ENCODE peak calls at places on chromosomes 6 and 20, in seven cellular contexts. Q is ovary, P is transverse colon, N is cardiac muscle cell, M is adrenal gland, C is testis, A is PC-3. O is an unnamed sample. For H3K4me1, the result is how much of the 10 kb centered on the place peaks cover.

GRCh38 chr6:156832166-156832743 is 55.1 kb downstream of the ARID1B start:
- DNase-seq in Q (peak), N (peak), C (peak), P (no peak), M (peak), A (peak), O (no peak)

GRCh38 chr6:30820196-30820595 is 64.1 kb upstream of the DDR1 start:
- DNase-seq in N (peak), C (no peak), P (peak), A (peak), Q (no peak), M (no peak), O (no peak)

GRCh38 chr20:4814696-4815252 is 93.1 kb downstream of the PRND start:
- DNase-seq in M (no peak), N (no peak), P (peak), A (no peak), Q (peak), C (no peak), O (no peak)

GRCh38 chr6:135667694-135668455 is 170.3 kb upstream of the AHI1 start:
- DNase-seq in M (no peak), A (peak), C (peak), P (no peak), N (peak), Q (peak), O (no peak)

GRCh38 chr6:13044896-13045295 is 283.4 kb downstream of the TBC1D7 start:
- DNase-seq in N (no peak), M (no peak), A (no peak), C (no peak), P (no peak), Q (no peak), O (no peak)

GRCh38 chr6:70706491-70707123 is 38.9 kb downstream of the SMAP1 start:
- DNase-seq in C (no peak), A (peak), N (peak), Q (no peak), M (no peak), P (no peak), O (peak)

GRCh38 chr6:36698871-36699271 is 1.2 kb downstream of the RAB44 start:
- DNase-seq in M (no peak), P (no peak), N (no peak), Q (no peak), A (no peak), C (no peak), O (no peak)

GRCh38 chr20:9389321-9389720 is 125.1 kb upstream of the LAMP5 start:
- DNase-seq in N (no peak), P (peak), M (no peak), A (no peak), C (no peak), Q (no peak), O (no peak)

GRCh38 chr6:101393291-101394251 is at the start of gene GRIK2:
- DNase-seq in Q (no peak), N (peak), M (no peak), P (peak), C (peak), A (peak), O (peak)

GRCh38 chr20:56903858-56904257 is 274.8 kb downstream of the TFAP2C start:
- DNase-seq in N (no peak), Q (no peak), C (no peak), P (no peak), A (no peak), M (no peak), O (no peak)
- H3K4me1 ChIP-seq in N (under half), Q (under half), C (under half), P (under half), A (under half), M (under half), O (under half)

DNA sequence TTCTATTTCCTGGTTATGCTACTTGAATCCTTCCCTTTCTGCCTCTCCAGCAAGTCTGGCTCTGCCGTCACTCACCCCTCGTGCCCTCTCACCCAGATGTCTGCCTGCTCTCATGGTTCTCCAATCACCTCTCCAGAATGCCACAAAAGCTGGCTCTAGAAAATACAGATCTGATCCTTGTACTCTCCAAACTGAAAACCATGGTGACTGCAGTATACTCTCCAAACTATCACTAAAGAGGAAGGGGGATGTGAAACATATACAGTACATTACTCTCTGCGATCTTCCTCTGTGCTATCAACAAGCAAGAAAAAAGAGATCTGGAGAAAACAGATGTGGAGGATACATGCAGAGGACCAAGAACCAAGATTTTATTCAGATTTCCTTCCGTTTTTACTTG is 91.1 kb downstream of the ATXN1 start:
- DNase-seq in P (peak), Q (no peak), C (no peak), A (peak), M (peak), N (peak), O (no peak)
- H3K4me1 ChIP-seq in P (under half), Q (under half), C (under half), A (half or more), M (under half), N (under half), O (under half)

DNA sequence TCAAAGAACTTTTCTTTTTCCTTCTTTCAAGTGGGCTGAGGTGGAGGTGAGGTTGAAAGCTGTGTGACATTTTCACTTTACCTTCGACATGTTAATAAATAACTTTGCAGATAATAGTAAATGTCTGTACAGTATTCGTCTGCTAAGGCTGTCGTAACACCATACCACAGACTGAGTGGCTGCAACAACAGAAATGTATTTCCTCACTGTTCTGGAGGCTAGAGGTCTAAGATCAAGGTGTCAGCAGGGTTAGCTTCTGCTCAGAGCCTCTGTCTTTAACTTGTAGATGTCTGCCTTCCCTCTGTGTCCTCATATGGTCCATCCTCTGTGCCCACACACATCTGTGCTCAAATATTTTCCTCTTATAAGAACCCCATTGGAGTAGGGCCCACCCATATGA is 14.9 kb downstream of the PHACTR2 start:
- DNase-seq in C (no peak), Q (no peak), M (no peak), A (no peak), N (no peak), P (no peak), O (no peak)
- H3K4me1 ChIP-seq in C (half or more), Q (under half), M (half or more), A (under half), N (under half), P (half or more), O (under half)

GRCh38 chr20:50735813-50736212 is 4.4 kb downstream of the PARD6B start:
- DNase-seq in P (no peak), A (peak), N (no peak), C (no peak), Q (no peak), M (no peak), O (no peak)

GRCh38 chr20:50734730-50735679 is 3.6 kb downstream of the PARD6B start:
- DNase-seq in C (no peak), P (no peak), N (no peak), Q (no peak), M (no peak), A (no peak), O (no peak)

GRCh38 chr20:50733644-50734349 is 2.4 kb downstream of the PARD6B start:
- DNase-seq in C (no peak), N (no peak), P (no peak), Q (no peak), A (peak), M (no peak), O (no peak)

GRCh38 chr20:50731930-50732690 is 730 bp downstream of the PARD6B start:
- DNase-seq in C (peak), P (no peak), A (peak), Q (peak), N (no peak), M (peak), O (peak)

DNA sequence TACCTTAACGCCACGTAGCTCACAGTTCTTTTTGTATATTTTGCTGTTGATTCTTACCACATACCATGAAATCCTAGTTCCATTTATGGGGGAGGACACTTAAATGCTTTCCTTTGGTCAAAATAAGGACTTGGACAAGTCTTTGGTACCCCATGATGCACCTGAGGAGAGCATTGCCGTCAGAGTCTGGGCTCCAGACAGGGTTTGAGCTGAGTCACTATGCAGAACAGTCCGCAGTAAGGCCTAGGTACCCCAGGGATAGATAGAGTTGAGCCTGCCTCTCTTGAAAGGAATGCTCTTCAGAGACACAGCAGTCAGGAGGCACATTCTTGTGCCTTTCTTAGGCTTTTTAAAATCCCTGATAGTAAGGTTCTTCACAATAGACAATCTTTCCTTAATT is 6.0 kb downstream of the PARD6B start:
- DNase-seq in M (no peak), A (no peak), C (peak), Q (no peak), P (no peak), N (no peak), O (peak)
- H3K4me1 ChIP-seq in M (under half), A (half or more), C (under half), Q (under half), P (under half), N (half or more), O (half or more)

GRCh38 chr6:149493697-149494334 is 9.0 kb upstream of the ZC3H12D start:
- DNase-seq in C (no peak), A (no peak), N (no peak), M (no peak), P (peak), Q (no peak), O (no peak)

GRCh38 chr6:149487316-149487715 is 2.5 kb upstream of the ZC3H12D start:
- DNase-seq in P (no peak), N (no peak), A (no peak), Q (no peak), C (no peak), M (no peak), O (no peak)

GRCh38 chr6:149492798-149493165 is 8.0 kb upstream of the ZC3H12D start:
- DNase-seq in Q (no peak), P (no peak), N (no peak), C (no peak), A (no peak), M (no peak), O (no peak)

GRCh38 chr6:149488815-149489214 is 4.0 kb upstream of the ZC3H12D start:
- DNase-seq in P (no peak), A (peak), C (no peak), N (no peak), Q (no peak), M (no peak), O (no peak)

DNA sequence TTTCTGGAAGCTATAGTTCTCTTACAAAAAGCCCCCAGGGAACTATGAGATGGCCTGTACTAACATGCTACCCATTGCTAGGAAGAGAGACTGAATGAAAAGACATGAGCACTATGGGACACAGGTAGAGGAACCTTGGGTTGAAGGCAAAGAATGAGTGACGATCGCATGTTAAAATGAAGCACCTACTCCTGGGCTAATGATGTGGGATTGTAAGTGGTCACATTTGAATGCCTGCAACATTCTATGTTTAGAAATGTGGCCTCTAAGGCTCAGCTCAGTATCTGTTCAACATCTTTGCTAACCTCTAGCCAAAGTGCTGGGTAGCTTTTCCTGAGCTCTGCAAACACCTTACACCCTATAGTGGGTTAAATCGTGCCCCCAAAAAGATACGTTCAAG is 5.2 kb upstream of the ZC3H12D start:
- DNase-seq in M (no peak), P (no peak), A (no peak), N (no peak), C (no peak), Q (no peak), O (no peak)
- H3K4me1 ChIP-seq in M (under half), P (under half), A (under half), N (under half), C (under half), Q (under half), O (under half)

DNA sequence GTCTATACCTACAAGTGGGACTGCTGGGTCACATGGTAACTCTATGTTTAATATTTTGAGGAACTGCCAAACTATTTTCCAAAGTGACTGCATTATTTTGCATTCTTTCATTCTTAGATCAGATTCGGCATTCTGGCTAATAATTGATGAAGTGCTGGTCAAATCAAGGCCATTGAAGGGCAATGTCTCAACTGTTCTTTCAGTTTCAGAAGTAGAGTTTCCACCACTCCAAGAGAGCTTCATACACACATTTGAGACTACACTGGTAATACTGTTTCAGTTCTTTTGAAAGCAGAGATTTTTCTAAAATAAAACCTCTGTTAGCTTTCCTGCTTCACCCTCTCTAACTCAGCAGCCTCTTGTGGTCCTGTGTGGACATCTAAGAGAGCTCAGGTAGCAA is 154.5 kb downstream of the CFAP61 start:
- DNase-seq in N (no peak), C (no peak), M (no peak), P (no peak), A (no peak), Q (no peak), O (no peak)
- H3K4me1 ChIP-seq in N (under half), C (under half), M (under half), P (under half), A (under half), Q (under half), O (under half)

DNA sequence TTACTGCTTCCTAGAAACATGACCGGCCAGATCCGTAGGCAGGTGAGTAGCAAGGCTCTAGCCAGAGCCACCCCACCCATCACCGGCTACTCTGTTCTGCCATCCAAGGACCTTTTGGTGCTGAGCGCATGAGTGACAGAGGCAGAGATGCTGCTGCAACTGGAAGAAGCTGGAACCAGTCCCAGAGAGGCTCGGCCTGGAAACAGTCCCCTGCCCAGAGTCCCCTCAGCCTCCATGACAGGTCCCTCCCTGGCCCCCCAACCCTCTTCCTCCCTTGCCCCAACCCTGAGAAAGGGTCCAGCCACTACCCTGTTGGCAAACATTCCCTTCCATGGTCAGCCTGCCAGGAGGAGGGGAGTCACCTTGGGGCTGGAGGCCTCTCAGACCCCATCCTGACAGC is 31.9 kb downstream of the BPIFB4 start:
- DNase-seq in M (no peak), Q (no peak), N (no peak), A (no peak), C (no peak), P (no peak), O (no peak)
- H3K4me1 ChIP-seq in M (under half), Q (under half), N (under half), A (under half), C (under half), P (under half), O (under half)

GRCh38 chr6:108653864-108654402 is 93.2 kb downstream of the FOXO3 start:
- DNase-seq in N (peak), C (peak), Q (peak), P (no peak), M (no peak), A (peak), O (no peak)
- H3K4me1 ChIP-seq in N (under half), C (half or more), Q (under half), P (half or more), M (under half), A (under half), O (under half)

GRCh38 chr6:105645958-105646357 is 243.1 kb upstream of the PREP start:
- DNase-seq in M (no peak), A (no peak), N (no peak), Q (no peak), P (no peak), C (no peak), O (no peak)
- H3K4me1 ChIP-seq in M (under half), A (under half), N (under half), Q (under half), P (under half), C (under half), O (under half)

O was measured in neural progenitor cell.